ENCODE peak calls at places on chromosomes 13 and 19, in five cellular contexts. Y is lower leg skin, E is cardiac fibroblast, R is tibial artery, Z is kidney. T is an unnamed sample.

GRCh38 chr13:66855110-66855509 is 375.0 kb downstream of the PCDH9 start:
- DNase-seq in Y (no peak), E (no peak), Z (no peak), R (no peak), T (no peak)

GRCh38 chr13:62512194-62513141 is 1096.8 kb upstream of the PCDH20 start:
- DNase-seq in E (peak), Z (peak), Y (no peak), R (no peak), T (peak)

GRCh38 chr19:1066748-1067340 is at the start of gene ARHGAP45:
- DNase-seq in R (no peak), E (no peak), Z (peak), Y (no peak), T (no peak)

GRCh38 chr13:106367361-106367781 is 168.1 kb downstream of the EFNB2 start:
- DNase-seq in Z (no peak), E (no peak), Y (no peak), R (no peak), T (no peak)

GRCh38 chr19:51259348-51260245 is 8.7 kb downstream of the SIGLECL1 start:
- DNase-seq in E (peak), Y (no peak), Z (no peak), R (peak), T (peak)

GRCh38 chr13:99655351-99656091 is 154.2 kb downstream of the TM9SF2 start:
- DNase-seq in Z (no peak), E (no peak), R (no peak), Y (no peak), T (peak)

GRCh38 chr19:45070214-45070613 is 6.1 kb downstream of the ZNF296 start:
- DNase-seq in E (no peak), Z (no peak), R (no peak), Y (no peak), T (no peak)

GRCh38 chr19:2327773-2328400 is 499 bp downstream of the LSM7 start:
- DNase-seq in Z (no peak), Y (no peak), E (peak), R (peak), T (peak)

GRCh38 chr19:54392078-54392477 is 23.2 kb upstream of the TTYH1 start:
- DNase-seq in R (no peak), E (no peak), Y (no peak), Z (no peak), T (no peak)

GRCh38 chr19:45632468-45633196 is 6.6 kb downstream of the EML2 start:
- DNase-seq in Z (peak), R (peak), Y (peak), E (peak), T (peak)

GRCh38 chr19:55257461-55258411 is 1.1 kb downstream of the PPP6R1 start:
- DNase-seq in Y (no peak), R (no peak), E (no peak), Z (peak), T (peak)

GRCh38 chr19:18479964-18480723 is 41.7 kb downstream of the ELL start:
- DNase-seq in R (peak), Z (peak), E (peak), Y (peak), T (peak)

GRCh38 chr19:33437351-33438015 is 64.0 kb downstream of the CEBPG start:
- DNase-seq in E (no peak), R (no peak), Y (no peak), Z (peak), T (no peak)

GRCh38 chr19:793775-794174 is 3.5 kb upstream of the PTBP1 start:
- DNase-seq in Y (no peak), Z (peak), E (no peak), R (no peak), T (no peak)

GRCh38 chr13:100872761-100873160 is 198.2 kb upstream of the TMTC4 start:
- DNase-seq in Z (no peak), Y (no peak), R (no peak), E (no peak), T (no peak)

GRCh38 chr19:14782978-14783545 is 4.7 kb upstream of the ADGRE2 start:
- DNase-seq in E (no peak), R (no peak), Y (peak), Z (no peak), T (no peak)

GRCh38 chr13:79171131-79172061 is 234.7 kb downstream of the RBM26 start:
- DNase-seq in Y (no peak), E (no peak), Z (no peak), R (no peak), T (no peak)

GRCh38 chr13:21089827-21090226 is 28.4 kb upstream of the LATS2 start:
- DNase-seq in Z (no peak), Y (no peak), E (no peak), R (no peak), T (no peak)

GRCh38 chr13:21086929-21087328 is 25.5 kb upstream of the LATS2 start:
- DNase-seq in E (no peak), Z (no peak), Y (no peak), R (no peak), T (no peak)

DNA sequence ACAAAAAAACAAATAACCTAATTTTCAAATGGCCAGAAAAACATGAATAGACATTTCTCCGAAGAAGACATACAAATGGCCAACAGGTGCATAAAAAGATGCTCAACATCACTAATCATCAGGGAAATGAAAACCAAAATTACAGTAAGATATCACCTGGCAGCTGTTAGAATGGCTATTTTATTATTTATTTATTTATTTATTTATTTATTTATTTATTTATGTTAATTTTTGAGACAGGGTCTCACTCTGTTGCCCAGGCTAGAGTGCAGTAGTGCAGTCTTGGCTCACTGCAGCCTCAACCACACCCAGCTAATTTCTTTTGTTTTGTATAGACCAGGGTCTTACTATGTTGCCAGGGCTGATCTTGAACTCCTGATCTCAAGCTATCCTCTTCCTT is 27.1 kb upstream of the LATS2 start:
- DNase-seq in R (no peak), Y (no peak), Z (no peak), E (no peak), T (no peak)
- H3K4me3 ChIP-seq in R (no peak), Y (no peak), Z (no peak), E (no peak), T (no peak)

GRCh38 chr13:91813255-91813654 is 414.8 kb downstream of the GPC5 start:
- DNase-seq in E (no peak), Z (no peak), R (no peak), Y (no peak), T (no peak)

DNA sequence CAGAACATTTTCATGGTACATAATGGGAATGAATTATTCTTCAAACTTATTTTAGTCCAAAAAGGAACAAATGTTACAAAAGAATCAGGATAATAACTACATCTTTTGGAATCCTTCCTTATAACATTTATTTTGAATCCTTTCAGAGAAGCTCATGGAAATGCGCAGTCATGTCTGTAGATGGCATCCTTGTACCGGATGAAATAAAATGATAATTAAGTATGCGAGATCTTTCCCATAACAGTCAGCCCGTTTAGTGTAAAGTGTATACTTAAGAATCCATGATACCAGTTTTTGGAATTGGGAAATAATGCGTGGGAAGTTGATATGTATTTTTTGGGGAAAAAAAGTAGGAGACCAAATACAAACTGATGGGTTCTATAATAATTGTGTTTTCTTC is 418.8 kb downstream of the GPC5 start:
- DNase-seq in E (peak), R (no peak), Y (no peak), Z (no peak), T (peak)
- TF ChIP-seq CTCF in E (no peak), R (peak), Y (no peak), Z (peak), T (no peak)

DNA sequence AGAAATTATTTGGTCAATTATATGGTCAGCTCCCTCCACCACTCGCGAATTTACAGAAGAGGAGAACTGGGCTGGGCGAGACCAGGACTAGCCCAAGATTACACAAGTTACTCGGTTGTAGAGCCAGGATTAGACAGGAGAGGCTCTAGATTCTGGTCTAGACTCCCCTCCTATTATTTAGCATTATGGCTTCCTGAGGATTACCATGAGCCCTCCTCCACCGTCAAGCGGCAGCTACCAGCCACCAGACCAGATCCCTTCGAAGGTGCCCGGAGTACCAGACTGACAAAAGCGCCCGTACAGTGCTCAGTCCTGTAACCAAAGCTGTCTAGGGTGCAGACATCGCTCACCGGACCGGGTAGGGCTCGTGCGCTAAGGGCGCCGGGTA is 497 bp upstream of the MLNR start:
- DNase-seq in Z (no peak), R (no peak), Y (no peak), E (no peak), T (no peak)
- H3K4me3 ChIP-seq in Z (peak), R (peak), Y (peak), E (peak), T (peak)

DNA sequence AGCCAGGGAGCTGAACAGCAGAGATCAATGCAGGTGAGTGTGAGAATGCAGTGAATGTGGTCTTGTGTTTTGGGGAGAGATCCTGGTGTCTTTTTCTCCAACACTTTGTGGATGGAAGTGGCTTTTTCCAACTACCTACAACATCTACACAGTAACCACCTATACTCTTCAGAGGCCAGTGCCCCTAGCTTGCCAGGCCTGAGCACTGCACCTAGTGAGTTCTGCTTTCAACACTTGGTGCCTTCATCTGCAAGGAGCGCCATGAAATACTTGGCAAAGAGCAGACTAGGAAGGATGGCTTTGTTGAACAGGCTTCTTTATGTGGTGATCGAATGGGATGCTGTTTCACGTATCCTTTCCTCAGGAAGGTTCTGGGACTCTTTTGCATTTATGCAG is 21.3 kb upstream of the HMGB1 start:
- DNase-seq in Y (no peak), E (no peak), Z (no peak), R (no peak), T (no peak)
- TF ChIP-seq CTCF in Y (no peak), E (no peak), Z (no peak), R (no peak), T (no peak)